ENCODE peak calls at places on chromosomes 5 and 9, in seven cellular contexts. One of them, this sample, is unnamed.

GRCh38 chr5:79200573-79201183 is 35.3 kb upstream of the JMY start:
- DNase-seq in stimulated activated CD8-positive, alpha-beta memory T cell treated with anti-CD3 and anti-CD28 coated beads, Interleukin-15, amount 100 ng/mL, for 4 hours: no peak
- DNase-seq in mammary epithelial cell: no peak
- DNase-seq in lower leg skin: no peak
- DNase-seq in foreskin melanocyte: no peak
- DNase-seq in left ventricle myocardium superior: no peak
- DNase-seq in Kasumi-1: peak
- DNase-seq in this sample: no peak

GRCh38 chr5:137761020-137761516 is 6.9 kb upstream of the HNRNPA0 start:
- DNase-seq in lower leg skin: no peak
- DNase-seq in foreskin melanocyte: no peak
- DNase-seq in Kasumi-1: no peak
- DNase-seq in mammary epithelial cell: peak
- DNase-seq in left ventricle myocardium superior: no peak
- DNase-seq in stimulated activated CD8-positive, alpha-beta memory T cell treated with anti-CD3 and anti-CD28 coated beads, Interleukin-15, amount 100 ng/mL, for 4 hours: no peak
- DNase-seq in this sample: no peak

GRCh38 chr5:36414869-36415282 is 113.2 kb upstream of the RANBP3L start:
- DNase-seq in left ventricle myocardium superior: no peak
- DNase-seq in foreskin melanocyte: peak
- DNase-seq in mammary epithelial cell: peak
- DNase-seq in lower leg skin: no peak
- DNase-seq in Kasumi-1: peak
- DNase-seq in stimulated activated CD8-positive, alpha-beta memory T cell treated with anti-CD3 and anti-CD28 coated beads, Interleukin-15, amount 100 ng/mL, for 4 hours: no peak
- DNase-seq in this sample: no peak

GRCh38 chr9:109109962-109110325 is 9.8 kb downstream of the TMEM245 start:
- DNase-seq in foreskin melanocyte: no peak
- DNase-seq in stimulated activated CD8-positive, alpha-beta memory T cell treated with anti-CD3 and anti-CD28 coated beads, Interleukin-15, amount 100 ng/mL, for 4 hours: no peak
- DNase-seq in mammary epithelial cell: no peak
- DNase-seq in Kasumi-1: no peak
- DNase-seq in lower leg skin: no peak
- DNase-seq in left ventricle myocardium superior: no peak
- DNase-seq in this sample: no peak

GRCh38 chr9:79756414-79756813 is 184.6 kb downstream of the TLE4 start:
- DNase-seq in mammary epithelial cell: no peak
- DNase-seq in foreskin melanocyte: no peak
- DNase-seq in stimulated activated CD8-positive, alpha-beta memory T cell treated with anti-CD3 and anti-CD28 coated beads, Interleukin-15, amount 100 ng/mL, for 4 hours: no peak
- DNase-seq in left ventricle myocardium superior: no peak
- DNase-seq in Kasumi-1: no peak
- DNase-seq in lower leg skin: no peak
- DNase-seq in this sample: no peak

GRCh38 chr9:113912816-113913215 is 36.7 kb downstream of the ZNF618 start:
- DNase-seq in mammary epithelial cell: no peak
- DNase-seq in left ventricle myocardium superior: no peak
- DNase-seq in lower leg skin: no peak
- DNase-seq in foreskin melanocyte: no peak
- DNase-seq in Kasumi-1: no peak
- DNase-seq in stimulated activated CD8-positive, alpha-beta memory T cell treated with anti-CD3 and anti-CD28 coated beads, Interleukin-15, amount 100 ng/mL, for 4 hours: no peak
- DNase-seq in this sample: no peak

GRCh38 chr9:36603006-36603405 is 30.3 kb downstream of the MELK start:
- DNase-seq in lower leg skin: no peak
- DNase-seq in Kasumi-1: no peak
- DNase-seq in mammary epithelial cell: no peak
- DNase-seq in foreskin melanocyte: no peak
- DNase-seq in stimulated activated CD8-positive, alpha-beta memory T cell treated with anti-CD3 and anti-CD28 coated beads, Interleukin-15, amount 100 ng/mL, for 4 hours: no peak
- DNase-seq in left ventricle myocardium superior: no peak
- DNase-seq in this sample: no peak

GRCh38 chr9:97978706-97979105 is 4.4 kb upstream of the ANP32B start:
- DNase-seq in stimulated activated CD8-positive, alpha-beta memory T cell treated with anti-CD3 and anti-CD28 coated beads, Interleukin-15, amount 100 ng/mL, for 4 hours: no peak
- DNase-seq in foreskin melanocyte: no peak
- DNase-seq in Kasumi-1: no peak
- DNase-seq in left ventricle myocardium superior: no peak
- DNase-seq in lower leg skin: no peak
- DNase-seq in mammary epithelial cell: no peak
- DNase-seq in this sample: no peak

GRCh38 chr5:92907914-92908606 is 673.0 kb downstream of the NR2F1-AS1 start:
- DNase-seq in mammary epithelial cell: no peak
- DNase-seq in Kasumi-1: no peak
- DNase-seq in lower leg skin: no peak
- DNase-seq in left ventricle myocardium superior: no peak
- DNase-seq in stimulated activated CD8-positive, alpha-beta memory T cell treated with anti-CD3 and anti-CD28 coated beads, Interleukin-15, amount 100 ng/mL, for 4 hours: no peak
- DNase-seq in foreskin melanocyte: peak
- DNase-seq in this sample: no peak

GRCh38 chr5:166566725-166567124 is 1724.7 kb upstream of the WWC1 start:
- DNase-seq in foreskin melanocyte: no peak
- DNase-seq in lower leg skin: no peak
- DNase-seq in mammary epithelial cell: no peak
- DNase-seq in Kasumi-1: no peak
- DNase-seq in stimulated activated CD8-positive, alpha-beta memory T cell treated with anti-CD3 and anti-CD28 coated beads, Interleukin-15, amount 100 ng/mL, for 4 hours: no peak
- DNase-seq in left ventricle myocardium superior: no peak
- DNase-seq in this sample: no peak

GRCh38 chr5:74382864-74383618 is 257.5 kb downstream of the ENC1 start:
- DNase-seq in Kasumi-1: no peak
- DNase-seq in stimulated activated CD8-positive, alpha-beta memory T cell treated with anti-CD3 and anti-CD28 coated beads, Interleukin-15, amount 100 ng/mL, for 4 hours: no peak
- DNase-seq in mammary epithelial cell: peak
- DNase-seq in lower leg skin: no peak
- DNase-seq in left ventricle myocardium superior: peak
- DNase-seq in foreskin melanocyte: no peak
- DNase-seq in this sample: no peak

GRCh38 chr9:33227013-33227398 is 13.0 kb upstream of the SPINK4 start:
- DNase-seq in stimulated activated CD8-positive, alpha-beta memory T cell treated with anti-CD3 and anti-CD28 coated beads, Interleukin-15, amount 100 ng/mL, for 4 hours: no peak
- DNase-seq in Kasumi-1: peak
- DNase-seq in left ventricle myocardium superior: peak
- DNase-seq in foreskin melanocyte: no peak
- DNase-seq in mammary epithelial cell: no peak
- DNase-seq in lower leg skin: no peak
- DNase-seq in this sample: no peak

GRCh38 chr5:93189707-93190120 is 391.3 kb downstream of the NR2F1-AS1 start:
- DNase-seq in foreskin melanocyte: no peak
- DNase-seq in stimulated activated CD8-positive, alpha-beta memory T cell treated with anti-CD3 and anti-CD28 coated beads, Interleukin-15, amount 100 ng/mL, for 4 hours: no peak
- DNase-seq in lower leg skin: no peak
- DNase-seq in Kasumi-1: no peak
- DNase-seq in mammary epithelial cell: peak
- DNase-seq in left ventricle myocardium superior: no peak
- DNase-seq in this sample: no peak

GRCh38 chr9:121915304-121915625 is 177.8 kb downstream of the TTLL11 start:
- DNase-seq in lower leg skin: no peak
- DNase-seq in stimulated activated CD8-positive, alpha-beta memory T cell treated with anti-CD3 and anti-CD28 coated beads, Interleukin-15, amount 100 ng/mL, for 4 hours: no peak
- DNase-seq in mammary epithelial cell: no peak
- DNase-seq in foreskin melanocyte: no peak
- DNase-seq in left ventricle myocardium superior: no peak
- DNase-seq in Kasumi-1: peak
- DNase-seq in this sample: no peak

GRCh38 chr9:115524467-115525059 is 406.6 kb upstream of the TNC start:
- DNase-seq in mammary epithelial cell: peak
- DNase-seq in Kasumi-1: peak
- DNase-seq in left ventricle myocardium superior: no peak
- DNase-seq in foreskin melanocyte: peak
- DNase-seq in lower leg skin: no peak
- DNase-seq in stimulated activated CD8-positive, alpha-beta memory T cell treated with anti-CD3 and anti-CD28 coated beads, Interleukin-15, amount 100 ng/mL, for 4 hours: no peak
- DNase-seq in this sample: no peak

GRCh38 chr9:129728744-129729143 is 24.1 kb downstream of the PTGES start:
- DNase-seq in lower leg skin: no peak
- DNase-seq in foreskin melanocyte: no peak
- DNase-seq in stimulated activated CD8-positive, alpha-beta memory T cell treated with anti-CD3 and anti-CD28 coated beads, Interleukin-15, amount 100 ng/mL, for 4 hours: no peak
- DNase-seq in Kasumi-1: no peak
- DNase-seq in mammary epithelial cell: no peak
- DNase-seq in left ventricle myocardium superior: no peak
- DNase-seq in this sample: no peak

GRCh38 chr9:110099236-110099741 is 108.7 kb downstream of the C9orf152 start:
- DNase-seq in stimulated activated CD8-positive, alpha-beta memory T cell treated with anti-CD3 and anti-CD28 coated beads, Interleukin-15, amount 100 ng/mL, for 4 hours: no peak
- DNase-seq in lower leg skin: peak
- DNase-seq in Kasumi-1: no peak
- DNase-seq in left ventricle myocardium superior: no peak
- DNase-seq in foreskin melanocyte: no peak
- DNase-seq in mammary epithelial cell: peak
- DNase-seq in this sample: no peak

GRCh38 chr5:174317261-174317894 is 271.9 kb downstream of the NSG2 start:
- DNase-seq in mammary epithelial cell: peak
- DNase-seq in Kasumi-1: peak
- DNase-seq in stimulated activated CD8-positive, alpha-beta memory T cell treated with anti-CD3 and anti-CD28 coated beads, Interleukin-15, amount 100 ng/mL, for 4 hours: no peak
- DNase-seq in lower leg skin: no peak
- DNase-seq in foreskin melanocyte: peak
- DNase-seq in left ventricle myocardium superior: peak
- DNase-seq in this sample: peak